ENCODE peak calls at places on chromosome 15, in seven cellular contexts. One of them, this sample, is unnamed. For H3K4me1, the result is how much of the 10 kb centered on the place peaks cover.

GRCh38 chr15:50687302-50687902 is 805 bp upstream of the TRPM7 start:
- DNase-seq in A549: no peak
- DNase-seq in esophagus squamous epithelium: no peak
- DNase-seq in HCT116: no peak
- DNase-seq in ovary: no peak
- DNase-seq in tibial nerve: no peak
- DNase-seq in transverse colon: no peak
- DNase-seq in this sample: no peak

GRCh38 chr15:74337607-74338211 is 29.7 kb downstream of the CYP11A1 start:
- DNase-seq in A549: no peak
- DNase-seq in esophagus squamous epithelium: no peak
- DNase-seq in HCT116: no peak
- DNase-seq in ovary: no peak
- DNase-seq in tibial nerve: no peak
- DNase-seq in transverse colon: no peak
- DNase-seq in this sample: no peak

GRCh38 chr15:68372291-68372811 is 59.6 kb downstream of the ITGA11 start:
- DNase-seq in A549: peak
- DNase-seq in esophagus squamous epithelium: no peak
- DNase-seq in HCT116: peak
- DNase-seq in ovary: no peak
- DNase-seq in tibial nerve: no peak
- DNase-seq in transverse colon: no peak
- DNase-seq in this sample: peak

GRCh38 chr15:22979699-22980188 is 424 bp downstream of the CYFIP1 start:
- DNase-seq in A549: no peak
- DNase-seq in esophagus squamous epithelium: no peak
- DNase-seq in HCT116: no peak
- DNase-seq in ovary: peak
- DNase-seq in tibial nerve: no peak
- DNase-seq in transverse colon: peak
- DNase-seq in this sample: peak

GRCh38 chr15:39312984-39313383 is 267.9 kb upstream of the THBS1 start:
- DNase-seq in A549: peak
- DNase-seq in esophagus squamous epithelium: no peak
- DNase-seq in HCT116: peak
- DNase-seq in ovary: no peak
- DNase-seq in tibial nerve: no peak
- DNase-seq in transverse colon: peak
- DNase-seq in this sample: no peak

GRCh38 chr15:67097893-67098740 is 32.7 kb downstream of the SMAD3 start:
- DNase-seq in A549: no peak
- DNase-seq in esophagus squamous epithelium: no peak
- DNase-seq in HCT116: no peak
- DNase-seq in ovary: peak
- DNase-seq in tibial nerve: peak
- DNase-seq in transverse colon: peak
- DNase-seq in this sample: no peak

GRCh38 chr15:84082739-84083138 is 152.8 kb upstream of the GOLGA6L4 start:
- DNase-seq in A549: no peak
- DNase-seq in esophagus squamous epithelium: no peak
- DNase-seq in HCT116: no peak
- DNase-seq in ovary: no peak
- DNase-seq in tibial nerve: no peak
- DNase-seq in transverse colon: no peak
- DNase-seq in this sample: no peak

GRCh38 chr15:29664406-29664805 is 157.9 kb downstream of the TJP1 start:
- DNase-seq in A549: no peak
- DNase-seq in esophagus squamous epithelium: no peak
- DNase-seq in HCT116: no peak
- DNase-seq in ovary: no peak
- DNase-seq in tibial nerve: no peak
- DNase-seq in transverse colon: no peak
- DNase-seq in this sample: no peak

GRCh38 chr15:49464513-49464912 is 41.5 kb downstream of the FGF7 start:
- DNase-seq in A549: no peak
- DNase-seq in esophagus squamous epithelium: no peak
- DNase-seq in HCT116: no peak
- DNase-seq in ovary: no peak
- DNase-seq in tibial nerve: no peak
- DNase-seq in transverse colon: no peak
- DNase-seq in this sample: no peak

GRCh38 chr15:91866371-91866905 is 12.9 kb downstream of the SLCO3A1 start:
- DNase-seq in A549: no peak
- DNase-seq in esophagus squamous epithelium: no peak
- DNase-seq in HCT116: no peak
- DNase-seq in ovary: peak
- DNase-seq in tibial nerve: no peak
- DNase-seq in transverse colon: no peak
- DNase-seq in this sample: peak

GRCh38 chr15:100592898-100593297 is 9.1 kb downstream of the LINS1 start:
- DNase-seq in A549: no peak
- DNase-seq in esophagus squamous epithelium: no peak
- DNase-seq in HCT116: no peak
- DNase-seq in ovary: no peak
- DNase-seq in tibial nerve: no peak
- DNase-seq in transverse colon: no peak
- DNase-seq in this sample: no peak

GRCh38 chr15:95994418-95994817 is 336.1 kb upstream of the NR2F2 start:
- DNase-seq in A549: no peak
- DNase-seq in esophagus squamous epithelium: no peak
- DNase-seq in HCT116: no peak
- DNase-seq in ovary: no peak
- DNase-seq in tibial nerve: no peak
- DNase-seq in transverse colon: no peak
- DNase-seq in this sample: no peak

GRCh38 chr15:78650022-78650421 is 9.0 kb upstream of the CHRNB4 start:
- DNase-seq in A549: no peak
- DNase-seq in esophagus squamous epithelium: no peak
- DNase-seq in HCT116: no peak
- DNase-seq in ovary: no peak
- DNase-seq in tibial nerve: no peak
- DNase-seq in transverse colon: no peak
- DNase-seq in this sample: no peak

GRCh38 chr15:78651007-78651406 is 10.0 kb upstream of the CHRNB4 start:
- DNase-seq in A549: no peak
- DNase-seq in esophagus squamous epithelium: no peak
- DNase-seq in HCT116: no peak
- DNase-seq in ovary: no peak
- DNase-seq in tibial nerve: no peak
- DNase-seq in transverse colon: no peak
- DNase-seq in this sample: no peak

GRCh38 chr15:78654272-78654671 is 13.3 kb upstream of the CHRNB4 start:
- DNase-seq in A549: no peak
- DNase-seq in esophagus squamous epithelium: no peak
- DNase-seq in HCT116: no peak
- DNase-seq in ovary: no peak
- DNase-seq in tibial nerve: no peak
- DNase-seq in transverse colon: no peak
- DNase-seq in this sample: no peak

DNA sequence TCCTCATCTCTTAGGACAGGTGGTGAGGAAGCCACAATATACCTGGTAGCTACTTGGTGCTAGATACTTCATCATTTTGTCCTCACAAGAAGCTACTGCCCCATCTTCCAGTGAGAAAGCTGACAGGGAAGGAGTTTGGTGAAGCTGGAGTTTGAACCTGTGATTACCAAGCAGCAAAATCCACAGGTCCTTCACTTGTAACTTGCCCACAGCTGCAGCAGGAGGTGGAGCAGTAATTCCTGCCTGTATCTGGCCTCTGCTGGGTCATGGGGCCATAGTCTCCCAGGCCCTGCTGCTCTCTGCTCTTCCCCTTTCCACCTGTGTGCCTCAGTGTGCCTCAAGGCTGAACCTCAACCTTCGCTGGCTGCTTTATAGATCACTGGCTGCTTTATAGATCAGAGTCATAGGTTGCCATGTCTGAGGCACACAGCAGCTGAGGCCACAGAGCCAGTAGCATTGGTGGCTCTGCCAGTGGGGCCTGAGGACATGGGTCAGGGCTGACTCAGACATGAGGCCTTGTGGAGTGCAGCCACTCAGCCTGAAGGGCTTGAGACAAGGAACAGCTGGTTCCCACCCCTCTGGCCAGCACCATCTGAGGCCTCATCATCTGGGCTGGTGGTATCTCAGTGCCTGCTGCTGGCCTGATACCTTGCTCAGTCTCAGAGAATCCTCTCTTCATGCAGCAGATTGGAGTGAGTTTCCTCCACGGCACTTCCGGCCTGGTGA is 11.1 kb upstream of the CHRNB4 start:
- DNase-seq in A549: no peak
- DNase-seq in esophagus squamous epithelium: no peak
- DNase-seq in HCT116: no peak
- DNase-seq in ovary: no peak
- DNase-seq in tibial nerve: no peak
- DNase-seq in transverse colon: no peak
- DNase-seq in this sample: peak
- H3K4me1 ChIP-seq in A549: under half
- H3K4me1 ChIP-seq in esophagus squamous epithelium: under half
- H3K4me1 ChIP-seq in HCT116: under half
- H3K4me1 ChIP-seq in ovary: under half
- H3K4me1 ChIP-seq in tibial nerve: under half
- H3K4me1 ChIP-seq in transverse colon: under half
- H3K4me1 ChIP-seq in this sample: under half

GRCh38 chr15:99305761-99306505 is 54.7 kb downstream of the LRRC28 start:
- DNase-seq in A549: peak
- DNase-seq in esophagus squamous epithelium: no peak
- DNase-seq in HCT116: no peak
- DNase-seq in ovary: peak
- DNase-seq in tibial nerve: peak
- DNase-seq in transverse colon: peak
- DNase-seq in this sample: no peak
- H3K4me3 ChIP-seq in A549: peak
- H3K4me3 ChIP-seq in esophagus squamous epithelium: no peak
- H3K4me3 ChIP-seq in HCT116: no peak
- H3K4me3 ChIP-seq in ovary: no peak
- H3K4me3 ChIP-seq in tibial nerve: no peak
- H3K4me3 ChIP-seq in transverse colon: no peak
- H3K4me3 ChIP-seq in this sample: no peak

DNA sequence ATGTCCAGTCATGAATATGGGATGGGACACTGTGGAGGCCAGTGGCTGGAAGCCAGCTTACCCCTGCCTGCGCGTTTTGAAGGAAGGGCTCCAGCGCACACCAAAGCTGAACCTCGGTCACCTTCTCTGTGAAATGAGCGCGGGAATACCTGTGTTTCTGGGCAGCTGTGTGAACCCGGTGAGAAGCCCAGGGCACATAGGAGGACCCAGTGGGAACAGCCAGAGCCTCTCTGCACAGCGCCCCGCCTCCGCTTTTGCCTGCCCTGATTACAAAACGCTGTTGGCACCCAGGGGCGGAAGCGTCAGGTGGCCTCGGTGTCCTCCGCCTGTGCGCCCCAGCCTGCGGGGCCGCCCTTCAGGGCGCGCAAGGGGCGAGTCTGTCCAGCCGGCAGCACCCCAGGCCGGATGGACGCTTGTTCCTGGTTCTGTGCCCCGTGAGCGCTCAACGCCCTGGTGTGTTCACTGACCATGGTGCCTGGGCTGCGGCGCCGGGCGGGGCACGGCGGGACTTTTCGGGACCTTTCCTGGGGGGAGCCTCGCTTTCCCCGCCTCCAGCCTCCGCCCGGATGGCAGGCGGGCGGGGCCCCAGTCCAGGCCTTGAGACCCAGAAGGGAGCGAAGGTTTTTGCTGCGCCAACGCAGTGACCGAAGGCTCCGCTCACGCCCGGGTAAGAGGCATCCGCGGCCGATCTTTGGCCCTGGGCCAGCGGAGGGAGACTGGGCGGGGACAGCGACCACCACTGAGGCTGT is at the start of gene SQOR:
- DNase-seq in A549: peak
- DNase-seq in esophagus squamous epithelium: peak
- DNase-seq in HCT116: peak
- DNase-seq in ovary: peak
- DNase-seq in tibial nerve: peak
- DNase-seq in transverse colon: peak
- DNase-seq in this sample: peak
- TF ChIP-seq POLR2A in A549: peak
- TF ChIP-seq POLR2A in esophagus squamous epithelium: peak
- TF ChIP-seq POLR2A in HCT116: peak
- TF ChIP-seq POLR2A in ovary: no peak
- TF ChIP-seq POLR2A in tibial nerve: peak
- TF ChIP-seq POLR2A in transverse colon: peak
- TF ChIP-seq POLR2A in this sample: peak

GRCh38 chr15:77988386-77989301 is 88.9 kb downstream of the TBC1D2B start:
- DNase-seq in A549: no peak
- DNase-seq in esophagus squamous epithelium: no peak
- DNase-seq in HCT116: no peak
- DNase-seq in ovary: no peak
- DNase-seq in tibial nerve: no peak
- DNase-seq in transverse colon: no peak
- DNase-seq in this sample: no peak

GRCh38 chr15:77993374-77993911 is 84.1 kb downstream of the TBC1D2B start:
- DNase-seq in A549: no peak
- DNase-seq in esophagus squamous epithelium: no peak
- DNase-seq in HCT116: no peak
- DNase-seq in ovary: no peak
- DNase-seq in tibial nerve: no peak
- DNase-seq in transverse colon: no peak
- DNase-seq in this sample: no peak

GRCh38 chr15:77986891-77987764 is 90.4 kb downstream of the TBC1D2B start:
- DNase-seq in A549: no peak
- DNase-seq in esophagus squamous epithelium: no peak
- DNase-seq in HCT116: no peak
- DNase-seq in ovary: no peak
- DNase-seq in tibial nerve: no peak
- DNase-seq in transverse colon: no peak
- DNase-seq in this sample: no peak

GRCh38 chr15:77991029-77991406 is 86.5 kb downstream of the TBC1D2B start:
- DNase-seq in A549: no peak
- DNase-seq in esophagus squamous epithelium: no peak
- DNase-seq in HCT116: no peak
- DNase-seq in ovary: no peak
- DNase-seq in tibial nerve: no peak
- DNase-seq in transverse colon: no peak
- DNase-seq in this sample: no peak

DNA sequence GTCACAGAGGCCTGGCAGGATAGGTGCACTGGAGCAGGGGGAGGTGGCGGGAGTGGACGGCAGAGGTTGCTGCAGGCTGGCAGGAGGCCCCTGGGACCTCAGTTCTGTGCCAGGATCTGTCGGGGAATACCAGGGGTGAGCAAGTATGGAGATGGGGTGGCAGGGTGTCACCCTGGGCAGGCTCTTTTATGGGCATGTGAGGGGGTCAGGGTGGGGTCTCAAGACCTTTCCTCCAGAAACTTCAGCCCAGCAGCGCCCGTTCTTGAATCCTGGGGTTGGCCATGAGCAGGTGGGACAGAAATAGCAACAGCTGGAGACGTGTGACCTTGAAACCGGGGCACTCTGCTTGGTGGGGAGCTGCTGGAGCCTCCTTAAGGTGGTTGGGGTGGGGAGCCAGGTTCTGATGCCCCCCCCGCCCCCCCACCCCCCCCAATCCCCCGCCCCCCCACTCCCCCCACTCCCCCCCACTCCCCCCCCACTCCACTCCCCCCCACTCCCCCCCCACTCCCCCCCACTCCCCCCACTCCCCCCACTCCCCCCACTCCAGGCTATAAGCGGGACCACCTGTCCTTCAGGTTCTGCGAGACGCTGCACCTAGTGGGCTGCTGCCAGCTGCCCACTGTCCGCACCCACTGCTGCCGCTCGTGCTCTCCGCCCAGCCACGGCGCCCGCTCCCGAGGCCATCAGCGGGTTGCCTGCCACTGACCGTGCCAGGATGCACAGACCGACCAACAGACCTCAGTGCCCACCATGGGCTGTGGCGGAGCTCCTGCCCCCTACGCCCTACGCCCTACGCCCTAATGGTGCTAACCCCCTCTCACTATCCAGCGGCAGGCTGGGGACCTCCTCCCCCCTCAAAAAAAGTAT is 84.9 kb downstream of the TBC1D2B start:
- DNase-seq in A549: no peak
- DNase-seq in esophagus squamous epithelium: no peak
- DNase-seq in HCT116: no peak
- DNase-seq in ovary: no peak
- DNase-seq in tibial nerve: no peak
- DNase-seq in transverse colon: no peak
- DNase-seq in this sample: peak
- H3K4me1 ChIP-seq in A549: under half
- H3K4me1 ChIP-seq in esophagus squamous epithelium: half or more
- H3K4me1 ChIP-seq in HCT116: under half
- H3K4me1 ChIP-seq in ovary: half or more
- H3K4me1 ChIP-seq in tibial nerve: under half
- H3K4me1 ChIP-seq in transverse colon: under half
- H3K4me1 ChIP-seq in this sample: under half